ENCODE peak calls at places on chromosomes 5 and 9, in eight cellular contexts. G is colonic mucosa, O is uterus, E is fibroblast of the aortic adventitia, I is foreskin fibroblast, F is RWPE2, C is BJ, M is A549. X is an unnamed sample.

GRCh38 chr5:60852317-60852716 is 8.2 kb upstream of the ELOVL7 start:
- DNase-seq in I (no peak), E (no peak), F (no peak), O (no peak), C (no peak), M (no peak), G (no peak), X (no peak)

GRCh38 chr5:41240985-41241384 is 27.7 kb upstream of the C6 start:
- DNase-seq in M (no peak), I (no peak), O (no peak), G (peak; percentile 35), F (no peak), C (no peak), E (no peak), X (no peak)

GRCh38 chr5:32942225-32942989 is 231.3 kb downstream of the NPR3 start:
- DNase-seq in F (no peak), I (no peak), G (peak; percentile 49), M (peak; percentile 18), O (no peak), C (no peak), E (peak; percentile 9), X (no peak)

GRCh38 chr9:136512651-136513066 is 29.8 kb upstream of the SEC16A start:
- DNase-seq in E (no peak), G (peak; percentile 57), F (no peak), C (no peak), M (peak; percentile 44), I (no peak), O (no peak), X (no peak)

GRCh38 chr5:131863700-131864099 is 66.9 kb upstream of the FNIP1 start:
- DNase-seq in M (no peak), O (no peak), I (no peak), F (no peak), E (no peak), G (no peak), C (no peak), X (no peak)

GRCh38 chr9:98323051-98323830 is 67.8 kb upstream of the TBC1D2 start:
- DNase-seq in O (no peak), G (no peak), I (no peak), C (no peak), F (no peak), M (no peak), E (no peak), X (no peak)

GRCh38 chr5:21154526-21154925 is 1166.5 kb upstream of the CDH18 start:
- DNase-seq in I (no peak), F (peak; percentile 58), E (no peak), M (no peak), G (no peak), C (no peak), O (no peak), X (no peak)

GRCh38 chr5:168603776-168604175 is 24.6 kb upstream of the PANK3 start:
- DNase-seq in O (no peak), F (no peak), I (no peak), C (no peak), G (peak; percentile 35), E (peak; percentile 32), M (no peak), X (no peak)

GRCh38 chr5:71932131-71932635 is 175.1 kb upstream of the MAP1B start:
- DNase-seq in M (peak; percentile 55), E (peak; percentile 36), F (no peak), I (no peak), G (no peak), C (no peak), O (no peak), X (no peak)

GRCh38 chr5:83374547-83374946 is 97.0 kb upstream of the VCAN start:
- DNase-seq in G (no peak), M (no peak), I (peak; percentile 32), E (peak; percentile 92), O (peak; percentile 42), C (no peak), F (no peak), X (no peak)

GRCh38 chr9:3751125-3751758 is 225.4 kb upstream of the RFX3 start:
- DNase-seq in M (peak; percentile 39), I (peak; percentile 40), F (no peak), C (peak; percentile 50), O (no peak), G (no peak), E (peak; percentile 89), X (no peak)

GRCh38 chr9:19036611-19037010 is 3.6 kb upstream of the SAXO1 start:
- DNase-seq in G (no peak), I (no peak), M (no peak), F (no peak), O (no peak), C (no peak), E (no peak), X (no peak)

GRCh38 chr5:150623878-150624216 is 16.6 kb upstream of the SYNPO start:
- DNase-seq in O (no peak), I (no peak), M (no peak), C (no peak), F (no peak), G (no peak), E (no peak), X (no peak)

GRCh38 chr5:150625164-150625535 is 15.3 kb upstream of the SYNPO start:
- DNase-seq in M (no peak), I (no peak), O (peak; percentile 64), E (no peak), G (no peak), F (no peak), C (no peak), X (peak; percentile 81)

GRCh38 chr5:150625831-150626746 is 14.4 kb upstream of the SYNPO start:
- DNase-seq in I (no peak), E (no peak), C (no peak), F (no peak), O (no peak), M (no peak), G (no peak), X (no peak)

GRCh38 chr5:150623152-150623877 is 17.1 kb upstream of the SYNPO start:
- DNase-seq in I (no peak), E (no peak), O (no peak), G (no peak), C (no peak), F (no peak), M (no peak), X (no peak)

DNA sequence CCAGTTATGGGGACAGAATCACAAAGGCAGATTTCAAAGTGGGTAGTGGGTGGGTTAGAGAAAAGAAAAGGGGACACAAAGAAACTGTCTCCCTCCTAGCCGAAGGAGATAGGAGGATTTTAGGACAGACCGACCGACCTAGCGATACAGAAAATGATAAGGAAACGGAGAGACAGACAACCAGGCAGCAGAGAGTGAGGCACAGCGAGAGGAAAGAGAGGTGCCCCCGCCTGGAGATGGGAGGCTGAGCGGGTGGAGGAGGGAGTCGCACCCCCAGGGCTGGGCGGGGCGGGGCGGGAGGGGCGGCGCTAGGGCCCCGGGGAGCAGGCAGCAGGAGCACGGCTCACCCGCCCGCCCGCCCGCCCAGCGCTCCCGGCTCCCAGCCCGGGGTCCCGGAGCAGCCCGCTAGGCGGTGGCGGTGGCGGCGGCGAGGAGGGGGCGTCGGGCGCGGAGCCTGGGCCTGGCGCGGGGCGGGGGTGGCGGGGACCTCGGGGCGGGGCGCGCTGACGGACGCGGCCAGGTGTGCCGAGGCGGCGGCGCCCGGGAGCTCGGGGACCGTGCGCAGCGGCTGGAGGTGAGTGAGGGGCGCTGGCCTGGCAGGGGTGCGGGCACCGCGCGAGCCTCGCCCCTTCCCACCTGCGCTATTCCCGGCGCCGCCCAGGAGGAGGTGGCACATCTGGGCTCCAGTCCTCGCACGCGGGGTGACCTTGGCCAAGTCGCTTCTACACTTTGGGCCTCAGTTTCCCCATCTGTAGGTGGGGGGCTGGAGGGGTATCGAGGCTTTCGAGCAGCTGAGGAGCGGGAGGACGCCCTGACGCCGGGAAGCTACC is 15.9 kb upstream of the SYNPO start:
- DNase-seq in G (no peak), O (no peak), E (no peak), F (no peak), M (peak; percentile 70), C (no peak), I (no peak), X (no peak)
- H3K4me3 ChIP-seq in G (peak overlapping the region; percentile 51), O (peak overlapping the region; percentile 58), E (peak overlapping the region; percentile 71), F (peak overlapping the region; percentile 70), M (peak overlapping the region; percentile 64), C (peak overlapping the region; percentile 74), I (peak overlapping the region; percentile 61), X (peak overlapping the region; percentile 79)

GRCh38 chr9:104091028-104091590 is 3.0 kb upstream of the SMC2 start:
- DNase-seq in F (no peak), E (no peak), O (no peak), C (no peak), G (peak; percentile 20), I (no peak), M (no peak), X (no peak)
- H3K4me3 ChIP-seq in F (no peak overlapping the region), E (no peak overlapping the region), O (peak overlapping the region; percentile 8), C (no peak overlapping the region), G (no peak overlapping the region), I (no peak overlapping the region), M (no peak overlapping the region), X (peak overlapping the region; percentile 9)

GRCh38 chr5:141510160-141510559 is 21.3 kb downstream of the PCDHGC5 start:
- DNase-seq in I (no peak), G (no peak), M (no peak), C (no peak), O (no peak), E (no peak), F (no peak), X (no peak)
- H3K4me3 ChIP-seq in I (no peak overlapping the region), G (no peak overlapping the region), M (no peak overlapping the region), C (no peak overlapping the region), O (no peak overlapping the region), E (no peak overlapping the region), F (no peak overlapping the region), X (no peak overlapping the region)

DNA sequence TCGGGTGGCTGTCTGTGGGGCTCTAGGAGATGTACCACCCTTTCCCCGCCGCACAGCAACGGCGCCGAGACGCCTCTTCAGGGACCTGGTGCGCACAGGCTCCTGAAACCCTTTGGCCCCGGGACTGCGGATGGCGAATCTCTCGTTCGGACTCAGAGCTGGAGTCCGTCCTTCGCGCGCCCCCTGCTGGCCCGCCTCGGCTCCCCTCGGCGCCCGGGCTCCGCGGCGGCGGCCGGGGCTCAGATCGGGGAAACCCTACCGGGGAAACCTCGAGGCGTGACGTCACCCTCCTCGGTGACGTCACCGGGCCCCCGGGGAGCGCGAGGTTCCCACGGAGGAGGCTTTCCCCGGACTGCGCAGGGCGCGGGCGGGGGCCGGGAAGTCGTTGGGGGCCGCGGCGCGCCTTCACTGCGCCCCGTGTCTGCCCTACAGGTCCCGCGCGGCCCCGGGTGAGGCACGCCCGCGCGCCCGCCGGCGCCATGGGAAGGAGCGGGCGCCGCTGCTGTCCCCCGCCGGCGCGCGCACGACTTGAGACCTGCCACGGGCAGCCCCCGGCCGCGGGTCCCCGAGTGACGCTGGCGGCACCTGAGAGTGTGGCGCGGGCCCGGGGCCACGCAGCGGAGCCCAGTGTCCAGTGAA is 7.9 kb downstream of the PRR7 start:
- DNase-seq in F (peak; percentile 92), I (peak; percentile 87), C (no peak), G (peak; percentile 95), E (peak; percentile 84), O (peak; percentile 88), M (peak; percentile 99), X (peak; percentile 96)
- H3K4me3 ChIP-seq in F (peak overlapping the region; percentile 56), I (peak overlapping the region; percentile 48), C (peak overlapping the region; percentile 41), G (peak overlapping the region; percentile 52), E (peak overlapping the region; percentile 39), O (peak overlapping the region; percentile 45), M (peak overlapping the region; percentile 61), X (peak overlapping the region; percentile 57)

X was measured in upper lobe of right lung.